ENCODE peak calls at places on chromosome 3, in ten cellular contexts. X is HCT116; B is thoracic aorta; Y is upper lobe of left lung; N is heart right ventricle; I is heart left ventricle; H is HepG2; U is RWPE2; L is CD8-positive, alpha-beta T cell; J is upper lobe of right lung. M is an unnamed sample.

GRCh38 chr3:31981206-31982181 is at the start of the genes OSBPL10 and ZNF860:
- ATAC-seq in I (peak), Y (peak), N (peak), X (peak), H (peak), U (peak), J (peak), B (peak), L (peak), M (peak)

GRCh38 chr3:38039899-38040261 is 872 bp downstream of the DLEC1 start:
- ATAC-seq in X (peak), H (peak), J (peak), U (peak), Y (peak), B (peak), L (peak), N (peak), I (peak), M (peak)

GRCh38 chr3:153426803-153427202 is 264.8 kb downstream of the RAP2B start:
- ATAC-seq in H (no peak), L (no peak), N (no peak), B (no peak), X (no peak), U (no peak), I (no peak), Y (no peak), J (no peak), M (no peak)

GRCh38 chr3:166445865-166446264 is 608.6 kb upstream of the BCHE start:
- ATAC-seq in L (no peak), I (no peak), N (no peak), X (no peak), Y (no peak), J (no peak), H (no peak), U (peak), B (no peak), M (no peak)

GRCh38 chr3:32372213-32372490 is 19.5 kb upstream of the CMTM7 start:
- ATAC-seq in H (no peak), B (no peak), X (no peak), U (no peak), J (no peak), Y (no peak), I (no peak), L (peak), N (no peak), M (no peak)

GRCh38 chr3:50655009-50655830 is 19.5 kb upstream of the DOCK3 start:
- ATAC-seq in U (peak), N (no peak), Y (no peak), I (peak), L (peak), X (peak), J (no peak), B (no peak), H (no peak), M (no peak)

GRCh38 chr3:25817638-25818037 is 27.7 kb downstream of the OXSM start:
- ATAC-seq in B (no peak), Y (no peak), L (no peak), H (no peak), J (no peak), U (no peak), X (no peak), I (no peak), N (no peak), M (no peak)

GRCh38 chr3:28972921-28973320 is 307.9 kb upstream of the RBMS3 start:
- ATAC-seq in U (no peak), X (no peak), N (no peak), H (no peak), L (no peak), I (no peak), Y (no peak), B (no peak), J (no peak), M (no peak)

GRCh38 chr3:188294823-188295487 is 141.0 kb downstream of the LPP start:
- ATAC-seq in B (peak), H (peak), U (peak), I (peak), X (peak), Y (peak), N (peak), J (peak), L (no peak), M (peak)

GRCh38 chr3:122691195-122691594 is 10.6 kb downstream of the PARP14 start:
- ATAC-seq in N (no peak), B (no peak), U (peak), Y (no peak), H (peak), X (no peak), I (no peak), L (no peak), J (no peak), M (no peak)

GRCh38 chr3:32281570-32282106 is 43.2 kb downstream of the CMTM8 start:
- ATAC-seq in L (no peak), U (no peak), H (peak), X (no peak), Y (no peak), B (no peak), J (no peak), I (no peak), N (no peak), M (no peak)

GRCh38 chr3:190058486-190059241 is 62.0 kb downstream of the P3H2 start:
- ATAC-seq in U (no peak), I (peak), J (no peak), B (no peak), X (no peak), Y (no peak), H (no peak), L (no peak), N (peak), M (peak)

GRCh38 chr3:131658115-131658514 is 155.3 kb upstream of the MRPL3 start:
- ATAC-seq in L (no peak), Y (no peak), X (no peak), N (no peak), J (no peak), I (no peak), H (peak), U (peak), B (no peak), M (no peak)

GRCh38 chr3:43817825-43818224 is 127.1 kb downstream of the ABHD5 start:
- ATAC-seq in I (no peak), B (no peak), Y (no peak), U (no peak), L (no peak), H (no peak), J (no peak), X (no peak), N (no peak), M (no peak)

GRCh38 chr3:152587861-152588260 is 247.1 kb upstream of the P2RY1 start:
- ATAC-seq in U (no peak), X (no peak), J (no peak), Y (no peak), B (no peak), L (no peak), N (no peak), H (no peak), I (no peak), M (no peak)

GRCh38 chr3:163924600-163924999 is 1153.7 kb downstream of the SI start:
- ATAC-seq in N (no peak), H (no peak), Y (no peak), L (no peak), I (no peak), X (no peak), J (no peak), U (no peak), B (no peak), M (no peak)

GRCh38 chr3:120839120-120839519 is 68.9 kb upstream of the STXBP5L start:
- ATAC-seq in N (no peak), L (no peak), Y (no peak), H (no peak), I (no peak), U (no peak), J (no peak), B (no peak), X (no peak), M (no peak)

GRCh38 chr3:43691120-43692002 is 623 bp downstream of the ABHD5 start:
- ATAC-seq in I (peak), J (peak), N (peak), B (peak), U (peak), Y (peak), H (peak), L (peak), X (peak), M (peak)

GRCh38 chr3:28743843-28744242 is 395.2 kb upstream of the AZI2 start:
- ATAC-seq in Y (no peak), B (no peak), H (no peak), X (no peak), I (no peak), J (peak), U (no peak), N (no peak), L (no peak), M (no peak)

GRCh38 chr3:46695177-46695961 is 1.9 kb upstream of the ALS2CL start:
- ATAC-seq in U (no peak), L (peak), N (peak), J (peak), X (peak), Y (peak), H (peak), B (no peak), I (peak), M (peak)

DNA sequence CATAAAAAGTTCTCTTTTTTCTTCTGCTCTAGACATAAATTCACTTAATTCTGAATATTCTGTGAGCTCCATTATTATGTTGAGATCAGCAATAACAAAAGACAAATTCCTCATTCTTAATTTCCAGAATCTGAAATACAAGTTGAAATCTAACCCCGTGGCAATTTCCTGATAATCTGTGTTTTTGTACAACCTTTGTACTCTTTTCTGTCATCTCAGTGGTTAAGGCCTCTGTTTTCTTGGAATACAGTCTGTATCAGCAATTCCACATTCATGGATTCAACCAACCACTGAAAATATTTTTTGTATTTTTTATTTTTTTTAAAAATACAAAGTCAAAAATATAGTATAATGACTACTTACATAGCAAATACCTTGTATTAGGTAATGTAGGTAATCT is 8.7 kb downstream of the CCR8 start:
- ATAC-seq in L (no peak), I (no peak), X (no peak), Y (no peak), H (no peak), N (no peak), B (no peak), J (no peak), U (no peak), M (no peak)
- TF ChIP-seq CTCF in L (no peak), I (no peak), X (no peak), Y (no peak), H (no peak), N (no peak), B (no peak), J (no peak), U (no peak), M (no peak)

GRCh38 chr3:194844046-194844445 is 158.4 kb downstream of the FAM43A start:
- ATAC-seq in X (no peak), Y (no peak), I (no peak), B (no peak), N (no peak), U (no peak), H (no peak), L (no peak), J (peak), M (no peak)
- H3K4me3 ChIP-seq in X (no peak), Y (no peak), I (no peak), B (no peak), N (no peak), U (no peak), H (no peak), L (no peak), J (no peak), M (no peak)

DNA sequence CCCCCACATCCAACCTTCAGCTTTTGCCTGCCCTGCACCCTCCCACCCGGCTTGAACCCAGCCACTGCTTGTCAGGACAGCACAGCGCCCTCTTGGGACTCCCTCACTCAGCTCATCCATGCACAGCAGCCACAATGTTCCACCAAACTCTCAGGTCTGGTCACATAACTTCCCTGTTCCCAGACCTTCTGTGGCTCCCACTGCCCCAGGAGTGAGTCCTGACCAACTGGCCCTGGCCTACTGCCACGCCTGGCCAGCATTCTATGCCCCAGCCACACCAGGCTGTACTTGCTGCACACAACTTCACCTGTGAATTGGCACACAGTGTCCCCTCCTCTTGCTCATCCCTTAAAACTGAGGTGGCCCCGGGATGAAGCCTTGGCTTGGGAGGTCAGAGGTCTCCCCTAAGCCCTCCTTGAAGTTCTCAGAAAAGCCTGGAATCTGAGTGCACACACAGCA is 21.0 kb downstream of the PLXNB1 start:
- ATAC-seq in I (no peak), N (no peak), H (no peak), L (no peak), X (peak), U (no peak), J (no peak), Y (no peak), B (no peak), M (no peak)
- TF ChIP-seq CTCF in I (no peak), N (no peak), H (peak), L (no peak), X (peak), U (no peak), J (no peak), Y (no peak), B (no peak), M (no peak)

GRCh38 chr3:197953325-197953724 is 3.3 kb downstream of the RPL35A start:
- ATAC-seq in U (no peak), H (no peak), X (no peak), N (no peak), J (no peak), Y (no peak), B (no peak), I (no peak), L (no peak), M (no peak)
- H3K4me3 ChIP-seq in U (no peak), H (no peak), X (no peak), N (peak), J (no peak), Y (no peak), B (no peak), I (no peak), L (no peak), M (no peak)

GRCh38 chr3:9110316-9110715 is 139.1 kb downstream of the SRGAP3 start:
- ATAC-seq in I (peak), L (no peak), N (peak), U (no peak), J (peak), H (no peak), B (no peak), Y (peak), X (no peak), M (no peak)

GRCh38 chr3:9113040-9113439 is 136.4 kb downstream of the SRGAP3 start:
- ATAC-seq in N (no peak), L (no peak), B (no peak), U (no peak), Y (no peak), I (no peak), X (no peak), J (no peak), H (no peak), M (no peak)

GRCh38 chr3:9110802-9111201 is 138.6 kb downstream of the SRGAP3 start:
- ATAC-seq in Y (no peak), J (no peak), H (peak), U (no peak), X (no peak), I (no peak), L (no peak), B (no peak), N (no peak), M (no peak)

GRCh38 chr3:9109570-9109914 is 139.9 kb downstream of the SRGAP3 start:
- ATAC-seq in U (no peak), X (no peak), J (no peak), Y (peak), L (no peak), H (no peak), N (no peak), B (no peak), I (peak), M (peak)

GRCh38 chr3:9111349-9112265 is 137.8 kb downstream of the SRGAP3 start:
- ATAC-seq in N (peak), H (no peak), I (peak), X (no peak), Y (peak), L (no peak), U (no peak), J (peak), B (peak), M (peak)
- TF ChIP-seq CTCF in N (peak), H (peak), I (no peak), X (peak), Y (no peak), L (no peak), U (no peak), J (peak), B (peak), M (peak)

GRCh38 chr3:86984271-86984670 is 6.7 kb downstream of the VGLL3 start:
- ATAC-seq in B (no peak), Y (no peak), U (no peak), J (no peak), H (no peak), L (no peak), I (no peak), X (no peak), N (no peak), M (no peak)

GRCh38 chr3:86987421-86987715 is 3.6 kb downstream of the VGLL3 start:
- ATAC-seq in J (no peak), U (no peak), B (no peak), I (no peak), X (no peak), H (no peak), N (no peak), L (no peak), Y (no peak), M (no peak)

GRCh38 chr3:86986666-86987420 is 4.1 kb downstream of the VGLL3 start:
- ATAC-seq in J (no peak), Y (no peak), I (no peak), B (no peak), X (no peak), N (no peak), U (no peak), H (no peak), L (no peak), M (no peak)

GRCh38 chr3:86985427-86985826 is 5.5 kb downstream of the VGLL3 start:
- ATAC-seq in I (no peak), X (no peak), U (no peak), H (no peak), L (no peak), J (peak), Y (no peak), B (no peak), N (no peak), M (no peak)

DNA sequence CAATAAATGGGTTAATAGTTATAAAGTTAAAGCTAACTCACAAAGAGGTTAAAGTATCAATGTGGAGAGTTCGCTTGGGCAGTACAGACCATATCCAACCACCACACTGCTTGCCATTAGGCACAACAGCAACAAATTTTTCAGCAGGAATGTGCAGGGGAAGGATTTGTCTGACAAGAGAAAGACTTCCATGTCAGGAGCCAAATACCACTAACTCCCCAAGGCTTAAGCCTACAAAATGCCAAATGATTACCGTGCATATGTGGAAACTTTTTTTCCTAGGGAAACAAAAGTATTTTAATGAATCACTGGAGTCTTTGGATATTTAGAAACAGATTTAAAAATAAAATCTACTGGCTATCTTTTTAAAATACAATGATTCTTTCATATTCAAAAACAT is 8.1 kb downstream of the VGLL3 start:
- ATAC-seq in N (peak), J (peak), U (no peak), X (no peak), L (no peak), Y (peak), H (no peak), B (peak), I (peak), M (peak)
- H3K4me3 ChIP-seq in N (no peak), J (no peak), U (no peak), X (no peak), L (no peak), Y (no peak), H (no peak), B (peak), I (no peak), M (no peak)

GRCh38 chr3:12191559-12191958 is 32.8 kb upstream of the TIMP4 start:
- ATAC-seq in N (no peak), L (no peak), X (no peak), U (no peak), H (no peak), J (no peak), Y (no peak), I (no peak), B (no peak), M (no peak)
- TF ChIP-seq CTCF in N (no peak), L (no peak), X (no peak), U (no peak), H (no peak), J (no peak), Y (no peak), I (no peak), B (no peak), M (no peak)

GRCh38 chr3:177490626-177491025 is 293.3 kb upstream of the TBL1XR1 start:
- ATAC-seq in B (peak), J (no peak), X (no peak), L (no peak), I (no peak), Y (no peak), U (no peak), H (no peak), N (no peak), M (no peak)

GRCh38 chr3:177488740-177489139 is 291.5 kb upstream of the TBL1XR1 start:
- ATAC-seq in L (no peak), I (no peak), N (no peak), X (no peak), B (no peak), U (no peak), H (no peak), Y (no peak), J (no peak), M (no peak)

GRCh38 chr3:177493091-177493490 is 295.8 kb upstream of the TBL1XR1 start:
- ATAC-seq in J (no peak), I (no peak), H (no peak), X (no peak), N (no peak), Y (no peak), B (no peak), L (no peak), U (no peak), M (no peak)

GRCh38 chr3:177494216-177494615 is 296.9 kb upstream of the TBL1XR1 start:
- ATAC-seq in Y (no peak), L (no peak), J (no peak), H (no peak), B (no peak), U (no peak), X (no peak), N (no peak), I (no peak), M (no peak)

GRCh38 chr3:177491301-177492031 is 294.2 kb upstream of the TBL1XR1 start:
- ATAC-seq in N (peak), U (peak), B (no peak), J (peak), I (peak), X (no peak), H (no peak), Y (peak), L (no peak), M (peak)
- H3K4me3 ChIP-seq in N (no peak), U (no peak), B (peak), J (no peak), I (no peak), X (no peak), H (no peak), Y (no peak), L (no peak), M (no peak)